ENCODE peak calls at places on chromosomes 2 and 18, in ten cellular contexts. Y, P, D, B, V, G, O, M, A and Q are unnamed samples.

GRCh38 chr2:186532891-186533290 is 46.8 kb downstream of the ZC3H15 start:
- DNase-seq in Y (no peak), P (no peak), D (no peak), B (no peak), V (no peak), G (no peak), O (no peak), M (no peak), A (no peak), Q (no peak)

GRCh38 chr2:46540496-46541342 is 61.4 kb downstream of the TMEM247 start:
- DNase-seq in Y (no peak), P (peak), D (no peak), B (peak), V (peak), G (no peak), O (no peak), M (no peak), A (no peak), Q (peak)

GRCh38 chr2:74985983-74986382 is 27.5 kb downstream of the POLE4 start:
- DNase-seq in Y (no peak), P (no peak), D (no peak), B (no peak), V (no peak), G (no peak), O (no peak), M (no peak), A (no peak), Q (no peak)

GRCh38 chr2:147492471-147492870 is 352.4 kb upstream of the ACVR2A start:
- DNase-seq in Y (no peak), P (no peak), D (no peak), B (no peak), V (no peak), G (no peak), O (no peak), M (no peak), A (no peak), Q (no peak)

GRCh38 chr2:38409136-38409903 is 32.2 kb upstream of the ATL2 start:
- DNase-seq in Y (no peak), P (no peak), D (no peak), B (no peak), V (peak), G (no peak), O (no peak), M (no peak), A (peak), Q (no peak)

GRCh38 chr18:39764848-39765247 is 2190.2 kb upstream of the PIK3C3 start:
- DNase-seq in Y (no peak), P (no peak), D (no peak), B (no peak), V (no peak), G (no peak), O (no peak), M (no peak), A (no peak), Q (no peak)

GRCh38 chr2:47906261-47907096 is at the start of gene FBXO11:
- DNase-seq in Y (peak), P (peak), D (peak), B (peak), V (peak), G (peak), O (peak), M (peak), A (peak), Q (peak)

GRCh38 chr18:9705183-9705864 is 2.8 kb upstream of the RAB31 start:
- DNase-seq in Y (no peak), P (peak), D (no peak), B (peak), V (no peak), G (no peak), O (no peak), M (no peak), A (no peak), Q (no peak)

GRCh38 chr2:45028276-45028675 is 19.0 kb upstream of the SIX2 start:
- DNase-seq in Y (no peak), P (no peak), D (no peak), B (no peak), V (peak), G (no peak), O (no peak), M (no peak), A (no peak), Q (no peak)

GRCh38 chr2:70981866-70982810 is 3.7 kb downstream of the ANKRD53 start:
- DNase-seq in Y (no peak), P (no peak), D (peak), B (no peak), V (no peak), G (peak), O (no peak), M (no peak), A (no peak), Q (peak)

GRCh38 chr2:196274387-196274809 is 103.0 kb upstream of the STK17B start:
- DNase-seq in Y (peak), P (peak), D (no peak), B (peak), V (no peak), G (no peak), O (no peak), M (no peak), A (no peak), Q (no peak)

GRCh38 chr18:3661121-3661520 is 211.1 kb downstream of the TGIF1 start:
- DNase-seq in Y (no peak), P (no peak), D (no peak), B (no peak), V (no peak), G (no peak), O (no peak), M (no peak), A (no peak), Q (no peak)

GRCh38 chr2:237927135-237927534 is 39.7 kb upstream of the UBE2F start:
- DNase-seq in Y (no peak), P (no peak), D (no peak), B (no peak), V (no peak), G (no peak), O (no peak), M (no peak), A (no peak), Q (no peak)

GRCh38 chr18:25351773-25352628 is at the start of gene ZNF521:
- DNase-seq in Y (peak), P (peak), D (peak), B (peak), V (peak), G (peak), O (peak), M (peak), A (peak), Q (peak)

GRCh38 chr2:191496838-191497237 is 181.1 kb upstream of the NABP1 start:
- DNase-seq in Y (no peak), P (no peak), D (no peak), B (no peak), V (no peak), G (no peak), O (no peak), M (no peak), A (no peak), Q (no peak)

GRCh38 chr2:106009096-106009495 is 185.0 kb downstream of the UXS1 start:
- DNase-seq in Y (no peak), P (no peak), D (no peak), B (no peak), V (no peak), G (no peak), O (no peak), M (no peak), A (no peak), Q (no peak)

GRCh38 chr18:32470136-32470712 is 458 bp downstream of the GAREM1 start:
- DNase-seq in Y (peak), P (no peak), D (peak), B (no peak), V (peak), G (no peak), O (no peak), M (peak), A (peak), Q (peak)

GRCh38 chr18:3790702-3791101 is 340.7 kb downstream of the TGIF1 start:
- DNase-seq in Y (no peak), P (peak), D (no peak), B (no peak), V (no peak), G (no peak), O (no peak), M (no peak), A (no peak), Q (no peak)

GRCh38 chr2:233690444-233690843 is 2.2 kb upstream of the UGT1A6 start:
- DNase-seq in Y (no peak), P (no peak), D (no peak), B (no peak), V (peak), G (no peak), O (no peak), M (no peak), A (no peak), Q (no peak)

GRCh38 chr2:169362346-169363026 is at the start of gene LRP2:
- DNase-seq in Y (peak), P (no peak), D (no peak), B (peak), V (no peak), G (peak), O (no peak), M (peak), A (no peak), Q (no peak)

GRCh38 chr2:16394072-16394985 is 271.3 kb downstream of the CYRIA start:
- DNase-seq in Y (no peak), P (peak), D (no peak), B (peak), V (no peak), G (peak), O (no peak), M (no peak), A (no peak), Q (no peak)

GRCh38 chr18:76459687-76460350 is 35.2 kb downstream of the ZNF516 start:
- DNase-seq in Y (no peak), P (peak), D (no peak), B (peak), V (peak), G (no peak), O (peak), M (no peak), A (no peak), Q (peak)

GRCh38 chr2:164693390-164693789 is 72.1 kb upstream of the GRB14 start:
- DNase-seq in Y (no peak), P (no peak), D (no peak), B (no peak), V (no peak), G (no peak), O (no peak), M (no peak), A (no peak), Q (no peak)

GRCh38 chr2:160200921-160201320 is 849 bp upstream of the ITGB6 start:
- DNase-seq in Y (no peak), P (no peak), D (no peak), B (no peak), V (no peak), G (no peak), O (no peak), M (no peak), A (no peak), Q (no peak)

GRCh38 chr2:202542142-202542541 is 92.6 kb upstream of the FAM117B start:
- DNase-seq in Y (no peak), P (no peak), D (no peak), B (peak), V (no peak), G (no peak), O (no peak), M (no peak), A (no peak), Q (no peak)

GRCh38 chr2:202072226-202072625 is 829 bp upstream of the KIAA2012 start:
- DNase-seq in Y (no peak), P (peak), D (no peak), B (no peak), V (no peak), G (no peak), O (no peak), M (no peak), A (no peak), Q (no peak)

GRCh38 chr18:4808891-4809290 is 353.8 kb upstream of the DLGAP1 start:
- DNase-seq in Y (no peak), P (no peak), D (no peak), B (no peak), V (no peak), G (no peak), O (no peak), M (no peak), A (no peak), Q (no peak)

GRCh38 chr2:10654069-10654468 is 35.7 kb downstream of the NOL10 start:
- DNase-seq in Y (no peak), P (peak), D (no peak), B (peak), V (peak), G (no peak), O (peak), M (no peak), A (no peak), Q (no peak)

DNA sequence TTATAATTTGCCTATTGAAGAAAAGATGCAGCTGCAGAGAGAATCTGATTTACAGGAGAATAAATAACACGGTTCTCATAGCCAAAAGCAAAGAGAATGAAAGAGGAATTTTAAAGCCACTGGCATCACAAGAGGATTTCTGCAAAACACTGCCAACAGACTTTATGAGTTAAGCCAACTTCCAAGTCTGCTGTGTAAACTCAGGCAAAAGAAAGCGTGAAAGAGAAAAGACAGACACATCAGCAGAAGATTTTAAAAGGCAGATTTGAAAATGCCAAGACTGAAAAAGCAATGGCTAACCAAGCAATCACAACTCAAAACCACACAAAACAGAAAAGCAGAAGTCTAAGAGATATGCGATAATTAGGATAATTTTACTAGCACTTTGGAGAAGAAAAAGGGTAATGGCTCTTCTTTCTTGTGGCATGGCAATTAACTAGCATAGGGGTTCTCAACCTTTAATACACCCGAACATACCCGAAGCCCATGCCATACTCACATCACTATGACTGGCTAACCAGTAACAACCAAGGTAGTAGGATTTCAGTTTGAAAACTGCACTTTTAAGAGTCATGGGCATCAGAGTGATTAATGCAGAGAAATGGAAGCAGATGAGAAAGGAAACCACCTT is 4.9 kb downstream of the DARS1 start:
- DNase-seq in Y (no peak), P (no peak), D (no peak), B (no peak), V (no peak), G (no peak), O (no peak), M (no peak), A (no peak), Q (no peak)
- H3K27ac ChIP-seq in Y (no peak), P (no peak), D (no peak), B (no peak), V (no peak), G (no peak), O (no peak), M (no peak), A (no peak), Q (no peak)

GRCh38 chr2:134122610-134123009 is 131.3 kb upstream of the MGAT5 start:
- DNase-seq in Y (no peak), P (no peak), D (no peak), B (no peak), V (no peak), G (no peak), O (no peak), M (no peak), A (no peak), Q (no peak)
- H3K4me3 ChIP-seq in Y (no peak), P (no peak), D (no peak), B (no peak), V (no peak), G (no peak), O (no peak), M (no peak), A (no peak), Q (no peak)

GRCh38 chr2:7722212-7722910 is 805.1 kb downstream of the RNF144A start:
- DNase-seq in Y (no peak), P (no peak), D (no peak), B (no peak), V (no peak), G (no peak), O (no peak), M (no peak), A (no peak), Q (no peak)

GRCh38 chr2:7726989-7727388 is 809.8 kb downstream of the RNF144A start:
- DNase-seq in Y (no peak), P (no peak), D (no peak), B (no peak), V (no peak), G (no peak), O (no peak), M (no peak), A (no peak), Q (no peak)

GRCh38 chr2:7724336-7724735 is 807.1 kb downstream of the RNF144A start:
- DNase-seq in Y (no peak), P (no peak), D (no peak), B (no peak), V (no peak), G (no peak), O (no peak), M (no peak), A (no peak), Q (no peak)

GRCh38 chr2:7725850-7726242 is 808.6 kb downstream of the RNF144A start:
- DNase-seq in Y (no peak), P (no peak), D (no peak), B (no peak), V (no peak), G (no peak), O (no peak), M (no peak), A (no peak), Q (no peak)

DNA sequence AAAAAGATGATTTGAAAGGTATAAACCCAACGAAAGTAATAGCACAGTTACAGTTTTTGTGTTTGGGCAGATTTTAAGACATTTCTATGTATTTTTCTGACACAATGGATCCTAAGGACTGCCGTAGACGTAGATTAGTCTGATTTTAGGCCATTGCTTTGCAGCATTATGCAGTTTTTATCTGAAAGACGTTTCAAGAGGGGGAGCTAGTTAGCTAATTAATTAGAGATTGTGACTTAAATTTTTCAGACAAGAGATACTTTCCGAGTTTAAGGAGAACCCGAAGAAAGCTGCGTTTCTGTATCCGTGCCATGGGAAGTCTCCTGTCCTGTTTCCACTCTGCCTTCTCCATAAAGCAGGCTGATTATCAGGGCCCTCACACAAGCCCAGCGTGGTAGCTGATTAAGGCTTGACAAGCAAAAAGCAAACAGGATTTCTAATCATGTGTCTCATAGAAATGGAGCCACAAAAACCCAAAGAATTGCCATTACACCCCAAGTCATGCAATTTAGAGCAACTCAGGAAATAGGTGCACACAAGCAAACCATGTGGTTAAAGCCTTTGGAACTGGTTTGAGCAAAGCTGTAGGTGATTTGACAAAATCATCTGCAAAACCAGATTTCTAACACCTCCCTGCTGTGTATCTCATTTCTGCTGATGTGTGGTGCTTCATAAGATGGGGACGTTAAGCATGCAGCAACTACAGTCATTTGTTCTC is 808.1 kb downstream of the RNF144A start:
- DNase-seq in Y (no peak), P (peak), D (no peak), B (no peak), V (no peak), G (no peak), O (no peak), M (no peak), A (no peak), Q (no peak)
- TF ChIP-seq CTCF in Y (no peak), P (peak), D (no peak), B (peak), V (no peak), G (no peak), O (no peak), M (no peak), A (no peak), Q (no peak)

DNA sequence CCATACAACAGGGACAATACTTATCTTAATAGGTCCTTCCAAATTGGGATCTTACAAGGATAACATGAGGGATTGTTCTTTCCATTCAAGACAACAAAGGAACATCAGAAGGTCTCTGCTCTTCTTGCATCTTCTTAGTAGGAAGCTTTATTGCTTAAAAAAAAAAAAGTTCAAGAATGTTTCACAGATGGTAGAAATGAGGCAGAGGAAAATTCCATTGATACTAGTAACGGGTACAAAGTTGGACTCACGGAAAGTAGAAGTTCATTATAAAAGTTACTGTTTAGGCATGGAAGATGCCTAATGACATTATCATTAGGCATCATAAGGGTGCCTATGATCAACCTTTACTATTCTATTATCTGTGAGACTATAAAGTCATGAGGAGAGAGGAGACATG is 136.2 kb downstream of the LAMA3 start:
- DNase-seq in Y (no peak), P (no peak), D (no peak), B (no peak), V (no peak), G (no peak), O (no peak), M (no peak), A (no peak), Q (no peak)
- H3K27ac ChIP-seq in Y (no peak), P (no peak), D (peak), B (peak), V (no peak), G (peak), O (no peak), M (no peak), A (peak), Q (peak)

GRCh38 chr2:100327742-100328141 is 5.4 kb upstream of the LONRF2 start:
- DNase-seq in Y (no peak), P (no peak), D (no peak), B (no peak), V (no peak), G (no peak), O (no peak), M (no peak), A (no peak), Q (no peak)

GRCh38 chr2:100320547-100321180 is 1.6 kb downstream of the LONRF2 start:
- DNase-seq in Y (no peak), P (no peak), D (no peak), B (peak), V (no peak), G (no peak), O (no peak), M (no peak), A (no peak), Q (no peak)

GRCh38 chr2:100321181-100321880 is 970 bp downstream of the LONRF2 start:
- DNase-seq in Y (no peak), P (peak), D (peak), B (peak), V (no peak), G (peak), O (no peak), M (peak), A (no peak), Q (no peak)

GRCh38 chr2:100317634-100318033 is 4.7 kb downstream of the LONRF2 start:
- DNase-seq in Y (no peak), P (no peak), D (no peak), B (no peak), V (no peak), G (no peak), O (no peak), M (no peak), A (no peak), Q (no peak)

DNA sequence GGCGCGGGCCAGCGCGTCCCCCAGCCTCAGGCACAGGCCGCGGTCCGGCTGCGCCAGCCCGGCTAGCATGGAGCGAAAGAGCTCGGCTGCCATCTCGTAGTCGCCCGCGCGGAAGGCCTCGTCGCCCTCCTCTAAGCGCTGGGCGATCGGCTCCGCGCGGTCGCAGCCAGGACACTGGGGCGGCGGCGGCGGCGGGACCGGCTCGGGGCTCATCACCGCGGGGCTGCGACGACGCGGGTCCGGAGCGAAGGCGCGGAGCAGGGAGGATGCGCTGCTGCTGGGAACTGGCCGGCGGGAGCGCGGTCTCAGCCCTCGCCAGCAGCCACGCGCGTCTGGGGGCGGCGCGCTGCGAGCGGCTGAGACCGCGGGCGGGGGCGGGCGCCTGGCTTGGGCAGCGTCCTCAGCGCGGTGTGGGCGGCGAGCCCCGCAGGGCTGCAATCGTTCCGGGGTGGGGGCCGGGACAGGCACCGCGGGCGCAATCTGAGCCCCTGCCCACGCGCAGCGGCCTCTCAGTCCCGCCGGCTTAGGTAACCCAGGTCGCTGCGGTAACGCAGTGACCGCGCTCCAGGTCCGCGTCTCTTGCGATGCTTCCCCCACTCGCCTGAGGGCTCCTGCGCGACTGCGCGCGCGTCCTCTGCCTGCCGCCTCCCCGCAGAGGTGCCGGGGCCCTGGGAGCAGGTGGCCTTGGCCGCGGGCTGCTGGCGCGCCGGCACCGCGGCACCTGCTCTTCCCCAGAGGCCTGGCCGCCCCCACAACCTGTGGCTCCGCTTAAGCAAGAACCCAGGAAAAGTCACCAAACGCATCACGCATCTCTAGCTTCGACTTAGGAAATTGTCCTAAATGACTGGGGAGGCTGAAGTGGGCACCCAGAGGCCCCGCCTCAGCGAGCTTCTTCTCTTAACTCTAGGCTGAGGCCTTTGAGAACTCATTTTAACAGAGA is at the start of gene LONRF2:
- DNase-seq in Y (no peak), P (peak), D (peak), B (peak), V (no peak), G (peak), O (no peak), M (peak), A (no peak), Q (no peak)
- H3K4me3 ChIP-seq in Y (peak), P (peak), D (peak), B (peak), V (no peak), G (peak), O (no peak), M (peak), A (peak), Q (peak)